ENCODE peak calls at places on chromosomes 12 and 14, in six cellular contexts. One of them, this sample, is unnamed.

GRCh38 chr12:79983492-79983891 is 48.6 kb upstream of the PPP1R12A start:
- DNase-seq in T-helper 2 cell: no peak
- DNase-seq in NCI-H1105 treated with DMSO at 0.1 percent for 48 hours: no peak
- DNase-seq in mesendoderm: no peak
- DNase-seq in AML-193: no peak
- DNase-seq in A172: peak
- DNase-seq in this sample: peak

GRCh38 chr12:40287369-40287975 is 62.7 kb downstream of the LRRK2 start:
- DNase-seq in NCI-H1105 treated with DMSO at 0.1 percent for 48 hours: no peak
- DNase-seq in mesendoderm: no peak
- DNase-seq in A172: no peak
- DNase-seq in T-helper 2 cell: no peak
- DNase-seq in AML-193: no peak
- DNase-seq in this sample: no peak

GRCh38 chr14:74922752-74923401 is at the start of gene RPS6KL1:
- DNase-seq in NCI-H1105 treated with DMSO at 0.1 percent for 48 hours: peak
- DNase-seq in T-helper 2 cell: peak
- DNase-seq in mesendoderm: peak
- DNase-seq in AML-193: peak
- DNase-seq in A172: no peak
- DNase-seq in this sample: peak

GRCh38 chr12:57230381-57231155 is 1.1 kb downstream of the SHMT2 start:
- DNase-seq in mesendoderm: no peak
- DNase-seq in AML-193: no peak
- DNase-seq in A172: no peak
- DNase-seq in T-helper 2 cell: no peak
- DNase-seq in NCI-H1105 treated with DMSO at 0.1 percent for 48 hours: no peak
- DNase-seq in this sample: no peak

GRCh38 chr14:95045836-95046430 is 111.4 kb downstream of the DICER1 start:
- DNase-seq in T-helper 2 cell: no peak
- DNase-seq in NCI-H1105 treated with DMSO at 0.1 percent for 48 hours: no peak
- DNase-seq in AML-193: no peak
- DNase-seq in mesendoderm: no peak
- DNase-seq in A172: no peak
- DNase-seq in this sample: no peak

GRCh38 chr12:48189331-48190125 is 6.1 kb downstream of the CCDC184 start:
- DNase-seq in T-helper 2 cell: peak
- DNase-seq in mesendoderm: peak
- DNase-seq in AML-193: peak
- DNase-seq in NCI-H1105 treated with DMSO at 0.1 percent for 48 hours: peak
- DNase-seq in A172: peak
- DNase-seq in this sample: peak

GRCh38 chr12:130198663-130199060 is 36.4 kb downstream of the FZD10 start:
- DNase-seq in T-helper 2 cell: no peak
- DNase-seq in NCI-H1105 treated with DMSO at 0.1 percent for 48 hours: no peak
- DNase-seq in A172: no peak
- DNase-seq in AML-193: no peak
- DNase-seq in mesendoderm: no peak
- DNase-seq in this sample: no peak

GRCh38 chr12:64189530-64189929 is 32.6 kb downstream of the KICS2 start:
- DNase-seq in T-helper 2 cell: no peak
- DNase-seq in AML-193: no peak
- DNase-seq in A172: no peak
- DNase-seq in mesendoderm: no peak
- DNase-seq in NCI-H1105 treated with DMSO at 0.1 percent for 48 hours: no peak
- DNase-seq in this sample: no peak

GRCh38 chr12:109714141-109714912 is 702 bp downstream of the FAM222A start:
- DNase-seq in AML-193: peak
- DNase-seq in mesendoderm: peak
- DNase-seq in T-helper 2 cell: peak
- DNase-seq in NCI-H1105 treated with DMSO at 0.1 percent for 48 hours: peak
- DNase-seq in A172: peak
- DNase-seq in this sample: peak

GRCh38 chr12:108516511-108517275 is 1.6 kb downstream of the FICD start:
- DNase-seq in NCI-H1105 treated with DMSO at 0.1 percent for 48 hours: no peak
- DNase-seq in mesendoderm: peak
- DNase-seq in A172: no peak
- DNase-seq in T-helper 2 cell: no peak
- DNase-seq in AML-193: no peak
- DNase-seq in this sample: no peak

GRCh38 chr12:113261847-113262470 is 40.7 kb downstream of the TPCN1 start:
- DNase-seq in mesendoderm: no peak
- DNase-seq in AML-193: peak
- DNase-seq in T-helper 2 cell: no peak
- DNase-seq in A172: no peak
- DNase-seq in NCI-H1105 treated with DMSO at 0.1 percent for 48 hours: no peak
- DNase-seq in this sample: no peak

GRCh38 chr12:39348941-39349626 is 93.8 kb downstream of the KIF21A start:
- DNase-seq in A172: no peak
- DNase-seq in NCI-H1105 treated with DMSO at 0.1 percent for 48 hours: no peak
- DNase-seq in T-helper 2 cell: no peak
- DNase-seq in AML-193: no peak
- DNase-seq in mesendoderm: no peak
- DNase-seq in this sample: no peak

GRCh38 chr12:115149685-115150378 is 465.9 kb upstream of the TBX3 start:
- DNase-seq in AML-193: no peak
- DNase-seq in NCI-H1105 treated with DMSO at 0.1 percent for 48 hours: no peak
- DNase-seq in mesendoderm: no peak
- DNase-seq in A172: peak
- DNase-seq in T-helper 2 cell: no peak
- DNase-seq in this sample: no peak

GRCh38 chr14:29442720-29443119 is 484.9 kb downstream of the PRKD1 start:
- DNase-seq in AML-193: no peak
- DNase-seq in mesendoderm: peak
- DNase-seq in T-helper 2 cell: no peak
- DNase-seq in A172: peak
- DNase-seq in NCI-H1105 treated with DMSO at 0.1 percent for 48 hours: no peak
- DNase-seq in this sample: peak

GRCh38 chr12:13745100-13745678 is 236.2 kb downstream of the GRIN2B start:
- DNase-seq in AML-193: no peak
- DNase-seq in mesendoderm: no peak
- DNase-seq in A172: no peak
- DNase-seq in NCI-H1105 treated with DMSO at 0.1 percent for 48 hours: no peak
- DNase-seq in T-helper 2 cell: no peak
- DNase-seq in this sample: no peak

GRCh38 chr12:130424858-130425697 is 87.4 kb downstream of the PIWIL1 start:
- DNase-seq in A172: no peak
- DNase-seq in T-helper 2 cell: no peak
- DNase-seq in mesendoderm: no peak
- DNase-seq in NCI-H1105 treated with DMSO at 0.1 percent for 48 hours: no peak
- DNase-seq in AML-193: no peak
- DNase-seq in this sample: no peak

GRCh38 chr14:105660816-105661531 is 134.6 kb downstream of the TMEM121 start:
- DNase-seq in A172: no peak
- DNase-seq in mesendoderm: no peak
- DNase-seq in AML-193: no peak
- DNase-seq in NCI-H1105 treated with DMSO at 0.1 percent for 48 hours: no peak
- DNase-seq in T-helper 2 cell: no peak
- DNase-seq in this sample: no peak

GRCh38 chr14:100586153-100586519 is 1.1 kb downstream of the BEGAIN start:
- DNase-seq in T-helper 2 cell: no peak
- DNase-seq in A172: no peak
- DNase-seq in AML-193: no peak
- DNase-seq in mesendoderm: no peak
- DNase-seq in NCI-H1105 treated with DMSO at 0.1 percent for 48 hours: no peak
- DNase-seq in this sample: peak

GRCh38 chr12:54460317-54460935 is 13.0 kb downstream of the GTSF1 start:
- DNase-seq in NCI-H1105 treated with DMSO at 0.1 percent for 48 hours: no peak
- DNase-seq in mesendoderm: no peak
- DNase-seq in T-helper 2 cell: no peak
- DNase-seq in A172: no peak
- DNase-seq in AML-193: no peak
- DNase-seq in this sample: no peak

GRCh38 chr12:120759591-120760348 is 34.1 kb downstream of the ACADS start:
- DNase-seq in AML-193: no peak
- DNase-seq in mesendoderm: no peak
- DNase-seq in A172: no peak
- DNase-seq in T-helper 2 cell: no peak
- DNase-seq in NCI-H1105 treated with DMSO at 0.1 percent for 48 hours: peak
- DNase-seq in this sample: no peak

GRCh38 chr14:84643438-84643837 is 886.5 kb upstream of the FLRT2 start:
- DNase-seq in NCI-H1105 treated with DMSO at 0.1 percent for 48 hours: no peak
- DNase-seq in mesendoderm: peak
- DNase-seq in AML-193: no peak
- DNase-seq in A172: no peak
- DNase-seq in T-helper 2 cell: no peak
- DNase-seq in this sample: no peak

GRCh38 chr12:121124402-121125109 is 8.1 kb upstream of the P2RX7 start:
- DNase-seq in NCI-H1105 treated with DMSO at 0.1 percent for 48 hours: no peak
- DNase-seq in A172: peak
- DNase-seq in T-helper 2 cell: no peak
- DNase-seq in AML-193: no peak
- DNase-seq in mesendoderm: peak
- DNase-seq in this sample: peak

GRCh38 chr12:31370645-31371620 is 45.0 kb upstream of the SINHCAF start:
- DNase-seq in A172: no peak
- DNase-seq in mesendoderm: peak
- DNase-seq in AML-193: no peak
- DNase-seq in T-helper 2 cell: no peak
- DNase-seq in NCI-H1105 treated with DMSO at 0.1 percent for 48 hours: no peak
- DNase-seq in this sample: no peak

GRCh38 chr12:132071837-132072384 is 72.2 kb downstream of the DDX51 start:
- DNase-seq in T-helper 2 cell: no peak
- DNase-seq in AML-193: no peak
- DNase-seq in NCI-H1105 treated with DMSO at 0.1 percent for 48 hours: no peak
- DNase-seq in A172: no peak
- DNase-seq in mesendoderm: no peak
- DNase-seq in this sample: no peak

GRCh38 chr12:94460594-94460959 is 910 bp upstream of the CEP83 start:
- DNase-seq in NCI-H1105 treated with DMSO at 0.1 percent for 48 hours: no peak
- DNase-seq in mesendoderm: no peak
- DNase-seq in AML-193: no peak
- DNase-seq in A172: no peak
- DNase-seq in T-helper 2 cell: no peak
- DNase-seq in this sample: no peak

GRCh38 chr12:78085562-78086182 is 255.0 kb downstream of the NAV3 start:
- DNase-seq in T-helper 2 cell: no peak
- DNase-seq in NCI-H1105 treated with DMSO at 0.1 percent for 48 hours: no peak
- DNase-seq in AML-193: no peak
- DNase-seq in mesendoderm: no peak
- DNase-seq in A172: no peak
- DNase-seq in this sample: no peak

GRCh38 chr14:85536835-85537195 is 6.9 kb downstream of the FLRT2 start:
- DNase-seq in mesendoderm: no peak
- DNase-seq in AML-193: no peak
- DNase-seq in T-helper 2 cell: no peak
- DNase-seq in A172: no peak
- DNase-seq in NCI-H1105 treated with DMSO at 0.1 percent for 48 hours: peak
- DNase-seq in this sample: no peak

GRCh38 chr12:11581179-11581755 is 68.2 kb upstream of the ETV6 start:
- DNase-seq in AML-193: peak
- DNase-seq in T-helper 2 cell: peak
- DNase-seq in A172: peak
- DNase-seq in NCI-H1105 treated with DMSO at 0.1 percent for 48 hours: peak
- DNase-seq in mesendoderm: peak
- DNase-seq in this sample: peak

GRCh38 chr12:77957034-77957433 is 126.3 kb downstream of the NAV3 start:
- DNase-seq in AML-193: no peak
- DNase-seq in A172: no peak
- DNase-seq in NCI-H1105 treated with DMSO at 0.1 percent for 48 hours: no peak
- DNase-seq in T-helper 2 cell: no peak
- DNase-seq in mesendoderm: no peak
- DNase-seq in this sample: no peak

GRCh38 chr12:114319422-114319821 is 86.5 kb downstream of the TBX5 start:
- DNase-seq in T-helper 2 cell: no peak
- DNase-seq in mesendoderm: no peak
- DNase-seq in AML-193: no peak
- DNase-seq in A172: no peak
- DNase-seq in NCI-H1105 treated with DMSO at 0.1 percent for 48 hours: no peak
- DNase-seq in this sample: no peak

GRCh38 chr14:65599375-65599774 is 186.8 kb downstream of the FUT8 start:
- DNase-seq in mesendoderm: no peak
- DNase-seq in A172: no peak
- DNase-seq in T-helper 2 cell: no peak
- DNase-seq in AML-193: no peak
- DNase-seq in NCI-H1105 treated with DMSO at 0.1 percent for 48 hours: no peak
- DNase-seq in this sample: no peak

GRCh38 chr14:53304726-53305381 is 151.7 kb upstream of the DDHD1 start:
- DNase-seq in AML-193: no peak
- DNase-seq in NCI-H1105 treated with DMSO at 0.1 percent for 48 hours: no peak
- DNase-seq in A172: no peak
- DNase-seq in mesendoderm: no peak
- DNase-seq in T-helper 2 cell: no peak
- DNase-seq in this sample: no peak

This sample was measured in RWPE1.